ENCODE peak calls at places on chromosomes 11 and 22, in ten cellular contexts. F is body of pancreas, K is mammary epithelial cell, B is psoas muscle, W is fibroblast of pulmonary artery, L is MCF 10A, T is WERI-Rb-1, J is Caco-2, I is heart left ventricle, E is tibial artery. A is an unnamed sample.

GRCh38 chr11:1488575-1489180 is 2.1 kb upstream of the MOB2 start:
- DNase-seq in J (no peak), K (no peak), B (peak; percentile 32), L (no peak), E (peak; percentile 27), T (no peak), F (peak; percentile 14), W (no peak), I (peak; percentile 38), A (peak; percentile 67)

GRCh38 chr11:121762820-121763219 is 310.1 kb upstream of the SORL1-AS1 start:
- DNase-seq in K (peak; percentile 8), W (peak; percentile 47), B (peak; percentile 53), T (peak; percentile 21), I (no peak), F (peak; percentile 15), L (peak; percentile 36), E (no peak), J (no peak), A (no peak)

GRCh38 chr11:61746654-61747388 is 5.6 kb upstream of the MYRF start:
- DNase-seq in T (no peak), I (no peak), W (no peak), B (no peak), J (no peak), F (no peak), K (no peak), L (peak; percentile 30), E (no peak), A (no peak)

GRCh38 chr11:6438979-6439571 is 1.7 kb downstream of the HPX start:
- DNase-seq in B (no peak), W (peak; percentile 70), I (no peak), F (peak; percentile 67), K (peak; percentile 41), T (peak; percentile 63), L (peak; percentile 64), E (peak; percentile 41), J (peak; percentile 65), A (no peak)

GRCh38 chr22:49095366-49095765 is 732.3 kb downstream of the BRD1 start:
- DNase-seq in W (no peak), L (no peak), I (peak; percentile 36), E (no peak), T (no peak), B (no peak), F (no peak), J (no peak), K (no peak), A (peak; percentile 84)

GRCh38 chr22:19067696-19068348 is 54.4 kb downstream of the DGCR2 start:
- DNase-seq in L (no peak), W (no peak), K (no peak), E (no peak), F (no peak), J (no peak), T (no peak), I (no peak), B (no peak), A (no peak)

GRCh38 chr22:43811777-43812148 is 342 bp downstream of the EFCAB6 start:
- DNase-seq in B (no peak), J (no peak), W (peak; percentile 60), L (peak; percentile 16), T (no peak), F (no peak), E (no peak), I (no peak), K (peak; percentile 56), A (no peak)

GRCh38 chr22:32331236-32331917 is 26.3 kb upstream of the RFPL3 start:
- DNase-seq in J (no peak), W (no peak), K (no peak), I (no peak), L (no peak), F (no peak), B (no peak), E (no peak), T (no peak), A (peak; percentile 35)

GRCh38 chr22:39068033-39068785 is 8.9 kb upstream of the APOBEC3G start:
- DNase-seq in E (no peak), K (peak; percentile 44), F (no peak), J (no peak), T (no peak), I (no peak), W (no peak), B (no peak), L (no peak), A (no peak)

GRCh38 chr22:37303821-37304274 is 21.5 kb downstream of the CYTH4 start:
- DNase-seq in W (peak; percentile 85), T (no peak), E (peak; percentile 37), K (peak; percentile 90), J (no peak), L (peak; percentile 84), F (no peak), I (peak; percentile 60), B (no peak), A (no peak)

GRCh38 chr11:66685276-66686099 is 7.8 kb upstream of the RBM4B start:
- DNase-seq in L (no peak), J (no peak), K (no peak), F (no peak), W (no peak), E (no peak), I (no peak), T (no peak), B (no peak), A (peak; percentile 71)

GRCh38 chr22:37675930-37676571 is 615 bp downstream of the LGALS1 start:
- DNase-seq in J (no peak), K (no peak), B (peak; percentile 88), I (peak; percentile 74), L (peak; percentile 59), T (no peak), W (peak; percentile 33), F (peak; percentile 65), E (peak; percentile 41), A (no peak)

GRCh38 chr11:134610116-134610910 is 198.3 kb upstream of the B3GAT1 start:
- DNase-seq in E (no peak), W (no peak), J (no peak), K (no peak), I (no peak), B (no peak), T (no peak), L (no peak), F (no peak), A (no peak)

GRCh38 chr11:124676386-124676785 is 2.7 kb downstream of the SPA17 start:
- DNase-seq in J (no peak), B (no peak), I (no peak), K (no peak), T (no peak), L (peak; percentile 62), W (peak; percentile 88), F (no peak), E (peak; percentile 55), A (no peak)

DNA sequence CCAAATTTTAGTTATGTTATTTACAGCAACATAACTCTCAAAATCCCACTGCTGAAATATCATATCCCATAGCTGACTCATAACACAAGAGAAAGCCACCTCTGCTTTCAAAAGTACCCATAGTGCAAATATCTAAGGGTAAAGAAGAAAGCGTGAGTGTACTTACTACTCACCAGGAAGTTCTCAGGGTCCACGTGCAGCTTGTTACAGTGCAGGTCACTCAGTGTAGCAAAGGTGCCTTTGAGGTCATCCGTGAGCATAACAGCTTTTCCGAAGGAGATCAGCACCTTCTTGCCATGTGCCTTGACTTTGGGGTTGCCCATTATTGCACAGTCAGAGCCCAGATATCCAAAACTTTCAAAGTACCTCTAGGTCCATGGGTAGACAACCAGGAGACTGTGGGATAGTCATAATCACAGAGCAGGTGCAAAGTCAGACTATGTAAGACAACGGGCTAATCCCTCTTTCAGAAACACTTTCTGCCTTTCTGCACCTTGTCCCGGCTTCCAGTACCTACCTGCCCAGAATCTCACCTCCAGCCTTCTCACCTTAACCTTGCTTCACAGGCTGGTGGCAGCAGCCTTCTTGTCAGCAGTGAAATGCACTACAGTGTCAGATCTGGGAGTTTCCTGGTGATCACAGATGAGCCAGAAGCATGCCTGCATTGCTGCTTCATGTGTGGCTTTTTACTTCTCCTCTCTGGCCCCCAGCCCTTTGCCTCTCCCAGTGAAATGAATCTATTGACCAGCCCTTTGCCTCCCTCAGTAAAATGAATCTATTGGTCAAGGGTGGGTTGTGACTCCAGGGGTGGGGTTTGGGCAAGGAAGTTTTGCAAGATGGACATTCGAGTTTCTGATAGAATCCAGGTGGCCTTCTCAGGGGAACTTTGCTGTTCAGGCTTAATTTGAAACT is 6.5 kb downstream of the HBG1 start:
- DNase-seq in J (no peak), F (no peak), B (no peak), T (no peak), I (no peak), K (no peak), L (no peak), E (no peak), W (no peak), A (no peak)
- TF ChIP-seq CTCF in J (no peak), F (no peak), B (no peak), T (no peak), I (no peak), K (no peak), L (no peak), E (no peak), W (no peak), A (no peak)

DNA sequence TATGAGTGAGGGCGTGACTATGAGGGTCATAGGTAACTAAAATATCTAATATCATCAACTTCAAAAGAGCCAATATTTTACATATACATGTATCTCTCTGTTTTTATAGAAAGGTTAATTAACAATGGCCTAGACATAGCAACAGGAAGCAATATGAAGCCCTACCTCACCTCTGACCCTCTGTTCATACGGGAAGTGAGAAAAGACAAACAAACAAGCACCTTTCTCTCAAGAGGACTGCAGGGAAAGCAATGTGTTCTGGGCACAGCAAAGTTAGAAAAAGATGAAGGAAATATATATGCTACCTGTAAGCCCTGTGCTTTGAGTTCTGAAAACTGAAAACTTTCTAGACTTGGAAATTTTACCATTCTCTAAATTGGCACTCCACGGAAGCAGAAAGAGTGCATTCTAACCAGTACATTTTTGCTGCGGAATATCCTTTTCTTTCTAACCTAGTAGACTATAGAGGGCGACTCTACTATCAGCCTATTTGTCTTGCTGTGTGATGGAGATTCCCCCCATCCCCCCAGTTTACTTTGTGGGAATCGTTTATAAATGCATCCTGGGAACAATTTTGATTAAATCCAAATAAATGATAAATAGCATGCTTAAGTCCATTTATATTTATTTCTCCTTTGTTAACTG is 830.4 kb upstream of the FAT3 start:
- DNase-seq in K (no peak), J (no peak), F (no peak), W (no peak), B (no peak), T (no peak), E (no peak), I (no peak), L (no peak), A (no peak)
- TF ChIP-seq CTCF in K (no peak), J (no peak), F (no peak), W (no peak), B (no peak), T (no peak), E (no peak), I (no peak), L (no peak), A (no peak)

DNA sequence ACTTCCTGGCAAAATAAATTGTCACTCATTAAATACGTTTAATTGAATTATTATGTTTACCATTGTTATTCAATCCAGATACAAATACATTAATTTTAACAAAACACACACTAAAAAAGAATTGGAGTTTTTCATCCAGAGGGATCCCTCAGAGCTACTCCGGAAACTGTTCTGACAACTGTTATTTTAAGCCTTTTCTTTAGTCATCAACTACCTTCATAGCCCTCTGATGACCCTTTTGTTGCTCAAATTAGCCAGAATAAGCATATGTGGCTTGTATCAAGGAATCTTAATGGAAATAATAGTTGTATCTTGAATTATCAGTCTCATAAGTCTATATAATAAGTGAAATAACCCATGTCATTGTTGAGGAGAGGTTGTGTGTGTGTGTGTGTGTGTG is 405.4 kb upstream of the FAT3 start:
- DNase-seq in L (no peak), I (no peak), K (no peak), F (no peak), J (no peak), B (no peak), E (no peak), W (no peak), T (no peak), A (no peak)
- TF ChIP-seq CTCF in L (no peak), I (no peak), K (no peak), F (no peak), J (no peak), B (no peak), E (no peak), W (no peak), T (no peak), A (no peak)

GRCh38 chr11:78080084-78080817 is 589 bp upstream of the NDUFC2 start:
- DNase-seq in W (no peak), F (no peak), I (no peak), B (no peak), L (no peak), E (no peak), T (no peak), J (no peak), K (no peak), A (no peak)
- TF ChIP-seq CTCF in W (no peak), F (no peak), I (no peak), B (no peak), L (no peak), E (no peak), T (no peak), J (no peak), K (no peak), A (no peak)

A was measured in chondrocyte.